ENCODE peak calls at places on chromosomes 11 and 22, in seven cellular contexts. J, A, V, Q, M, U and P are unnamed samples.
A peak's percentile ranks its signal among the peaks of the same experiment; 100 is the strongest.

GRCh38 chr11:130407978-130408377 is 20.4 kb downstream of the ADAMTS8 start:
- DNase-seq in J (no peak), A (no peak), V (peak; percentile 91), Q (peak; percentile 92), M (peak; percentile 89), U (no peak), P (peak; percentile 91)

GRCh38 chr11:125494033-125494364 is 2.1 kb downstream of the FEZ1 start:
- DNase-seq in J (no peak), A (no peak), V (no peak), Q (no peak), M (peak; percentile 28), U (no peak), P (no peak)

GRCh38 chr11:33015621-33016551 is at the start of gene DEPDC7:
- DNase-seq in J (peak; percentile 88), A (peak; percentile 59), V (peak; percentile 82), Q (peak; percentile 89), M (peak; percentile 86), U (peak; percentile 93), P (peak; percentile 90)

GRCh38 chr11:6655790-6656580 is at the start of gene DCHS1:
- DNase-seq in J (no peak), A (no peak), V (no peak), Q (no peak), M (peak; percentile 11), U (no peak), P (peak; percentile 32)

GRCh38 chr11:75292943-75293342 is 52.4 kb downstream of the TPBGL start:
- DNase-seq in J (no peak), A (no peak), V (no peak), Q (no peak), M (no peak), U (no peak), P (no peak)

GRCh38 chr11:17733261-17733660 is 1.3 kb upstream of the KCNC1 start:
- DNase-seq in J (no peak), A (no peak), V (no peak), Q (no peak), M (no peak), U (no peak), P (no peak)

GRCh38 chr11:126631399-126631798 is 275.9 kb downstream of the ST3GAL4 start:
- DNase-seq in J (no peak), A (no peak), V (no peak), Q (no peak), M (no peak), U (no peak), P (no peak)

GRCh38 chr11:69924308-69925161 is 105.3 kb upstream of the FGF3 start:
- DNase-seq in J (no peak), A (no peak), V (no peak), Q (no peak), M (no peak), U (no peak), P (no peak)

GRCh38 chr22:38657248-38657909 is 941 bp downstream of the CBY1 start:
- DNase-seq in J (peak; percentile 53), A (peak; percentile 14), V (no peak), Q (peak; percentile 1), M (peak; percentile 21), U (no peak), P (peak; percentile 52)

GRCh38 chr11:128289048-128289447 is 298.3 kb downstream of the ETS1 start:
- DNase-seq in J (peak; percentile 31), A (no peak), V (no peak), Q (no peak), M (peak; percentile 55), U (no peak), P (no peak)

GRCh38 chr11:2554338-2555240 is 109.8 kb downstream of the KCNQ1 start:
- DNase-seq in J (no peak), A (no peak), V (no peak), Q (no peak), M (no peak), U (peak; percentile 33), P (no peak)

GRCh38 chr22:46514592-46515207 is 22.7 kb downstream of the CELSR1 start:
- DNase-seq in J (no peak), A (no peak), V (peak; percentile 69), Q (peak; percentile 36), M (peak; percentile 84), U (no peak), P (peak; percentile 85)

GRCh38 chr11:126312903-126313460 is 9.1 kb downstream of the DCPS start:
- DNase-seq in J (no peak), A (no peak), V (no peak), Q (no peak), M (no peak), U (no peak), P (no peak)

GRCh38 chr11:65355013-65355775 is 643 bp downstream of the TIGD3 start:
- DNase-seq in J (peak; percentile 66), A (peak; percentile 49), V (no peak), Q (no peak), M (no peak), U (no peak), P (peak; percentile 27)